ENCODE peak calls at places on chromosomes 4 and X, in four cellular contexts. A is HepG2, Q is nephron progenitor cell, L is lower leg skin. T is an unnamed sample.

GRCh38 chrX:54494970-54495813 is 842 bp downstream of the FGD1 start:
- DNase-seq in A (no peak), Q (peak), L (no peak), T (no peak)

GRCh38 chr4:30770049-30770549 is 49.9 kb downstream of the PCDH7 start:
- DNase-seq in A (no peak), Q (no peak), L (no peak), T (no peak)

GRCh38 chr4:10715696-10716095 is 31.1 kb upstream of the CLNK start:
- DNase-seq in A (no peak), Q (no peak), L (no peak), T (no peak)

GRCh38 chr4:76012388-76012801 is 5.1 kb upstream of the CXCL9 start:
- DNase-seq in A (no peak), Q (no peak), L (no peak), T (no peak)

GRCh38 chrX:57821703-57822375 is 88.4 kb downstream of the ZXDA start:
- DNase-seq in A (peak), Q (no peak), L (no peak), T (no peak)

GRCh38 chrX:57070185-57070984 is 51.0 kb downstream of the SPIN2B start:
- DNase-seq in A (no peak), Q (no peak), L (no peak), T (no peak)

GRCh38 chr4:156109943-156110925 is 156.6 kb upstream of the CTSO start:
- DNase-seq in A (no peak), Q (no peak), L (no peak), T (no peak)

GRCh38 chrX:133018229-133018628 is 59.8 kb upstream of the HS6ST2 start:
- DNase-seq in A (no peak), Q (no peak), L (no peak), T (no peak)

GRCh38 chrX:30620125-30620524 is 33.1 kb upstream of the GK start:
- DNase-seq in A (no peak), Q (no peak), L (no peak), T (no peak)

GRCh38 chr4:111404673-111405072 is 740.6 kb upstream of the FAM241A start:
- DNase-seq in A (no peak), Q (no peak), L (no peak), T (no peak)

GRCh38 chr4:70927502-70928139 is 25.5 kb downstream of the MOB1B start:
- DNase-seq in A (no peak), Q (no peak), L (no peak), T (no peak)

GRCh38 chr4:52246834-52247233 is 195.7 kb downstream of the SPATA18 start:
- DNase-seq in A (no peak), Q (no peak), L (no peak), T (no peak)

DNA sequence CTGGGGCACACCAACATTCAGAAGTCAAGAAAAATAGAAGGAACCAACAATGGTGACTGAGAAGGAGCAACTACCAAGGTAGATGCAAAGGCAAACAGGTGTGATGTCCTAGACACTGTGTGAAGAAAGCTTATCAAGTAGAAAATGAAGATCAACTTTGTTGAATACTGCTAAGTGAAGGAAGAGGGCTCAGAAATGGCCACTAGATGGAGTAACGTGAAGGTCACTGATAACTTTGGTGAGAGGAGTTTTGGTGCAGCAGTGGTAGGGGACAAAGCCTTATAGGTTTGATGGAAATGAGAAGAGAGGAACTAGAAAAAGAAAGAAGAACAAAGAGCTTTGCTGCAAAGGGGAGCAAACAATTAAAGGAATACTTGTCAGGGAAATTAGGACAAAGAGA is 23.5 kb downstream of the OTC start:
- DNase-seq in A (no peak), Q (no peak), L (no peak), T (no peak)
- TF ChIP-seq CTCF in A (peak), Q (peak), L (no peak), T (no peak)

GRCh38 chrX:17656556-17656955 is 80.7 kb upstream of the SCML1 start:
- DNase-seq in A (no peak), Q (peak), L (no peak), T (no peak)

GRCh38 chrX:17656035-17656418 is 81.3 kb upstream of the SCML1 start:
- DNase-seq in A (no peak), Q (peak), L (no peak), T (no peak)

GRCh38 chrX:17654116-17654515 is 83.2 kb upstream of the SCML1 start:
- DNase-seq in A (no peak), Q (peak), L (no peak), T (no peak)

DNA sequence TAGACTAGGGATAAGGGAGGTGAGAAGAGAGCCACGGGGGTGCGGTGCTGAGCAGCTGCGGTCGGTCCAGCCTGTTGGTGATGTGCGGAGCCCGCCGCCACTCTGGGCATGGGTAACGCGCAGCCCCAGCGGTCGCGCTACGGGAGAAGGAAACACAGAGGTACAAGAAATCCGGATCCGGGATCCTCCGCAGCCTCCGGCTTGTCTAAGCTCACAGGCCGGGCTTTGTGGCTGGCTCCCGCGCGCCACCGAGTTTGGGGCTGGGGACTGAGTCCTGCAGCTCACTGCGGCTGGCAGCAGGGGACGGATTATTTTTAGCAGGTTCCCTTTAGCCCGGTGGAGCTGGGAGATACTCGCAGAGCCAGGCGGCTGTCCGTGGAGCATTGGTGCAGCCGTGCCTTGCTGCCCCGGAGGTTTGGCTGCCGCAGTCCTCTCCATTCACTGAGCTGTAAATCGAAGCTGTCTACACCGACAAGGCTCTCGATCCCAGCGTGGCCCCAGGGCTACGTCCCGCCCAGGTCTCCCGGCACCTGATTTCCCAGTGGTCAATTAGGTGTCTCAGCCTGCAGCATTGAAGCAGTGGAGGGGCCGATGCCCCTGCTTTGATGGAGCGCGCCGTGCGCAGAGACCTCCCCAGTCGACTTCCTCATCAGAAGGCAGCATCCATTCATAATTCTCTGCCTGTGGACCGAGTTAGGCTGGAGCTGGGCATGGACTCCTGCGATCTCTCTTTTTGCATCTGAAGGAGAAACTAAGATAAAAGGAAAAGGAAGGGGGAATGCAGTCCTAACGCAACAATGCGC is 81.9 kb upstream of the SCML1 start:
- DNase-seq in A (no peak), Q (peak), L (no peak), T (no peak)
- TF ChIP-seq CTCF in A (no peak), Q (no peak), L (no peak), T (no peak)

GRCh38 chrX:75522565-75523411 is at the start of gene ZDHHC15:
- DNase-seq in A (no peak), Q (peak), L (peak), T (peak)
- TF ChIP-seq CTCF in A (no peak), Q (no peak), L (no peak), T (no peak)

DNA sequence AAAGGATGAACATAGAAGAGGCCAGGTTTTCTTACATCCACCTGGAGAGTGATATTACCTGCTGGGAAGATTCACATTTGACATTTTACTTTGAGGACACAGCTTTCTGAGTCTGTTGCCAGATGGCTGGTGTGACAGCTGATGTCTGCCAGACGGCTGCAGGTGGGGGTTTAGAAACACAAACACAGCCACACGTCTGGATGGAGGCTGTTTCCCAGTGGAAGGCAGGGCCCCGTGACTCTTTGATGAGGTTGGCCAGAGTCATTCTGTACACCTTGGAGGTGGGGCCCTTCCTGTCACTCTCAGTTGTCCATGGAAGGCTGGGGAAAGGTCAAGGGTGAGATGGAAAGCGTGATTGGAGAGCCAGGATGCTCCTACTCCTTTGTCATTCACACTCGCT is 114.3 kb downstream of the PSAPL1 start:
- DNase-seq in A (no peak), Q (no peak), L (no peak), T (no peak)
- TF ChIP-seq CTCF in A (no peak), Q (no peak), L (no peak), T (no peak)

DNA sequence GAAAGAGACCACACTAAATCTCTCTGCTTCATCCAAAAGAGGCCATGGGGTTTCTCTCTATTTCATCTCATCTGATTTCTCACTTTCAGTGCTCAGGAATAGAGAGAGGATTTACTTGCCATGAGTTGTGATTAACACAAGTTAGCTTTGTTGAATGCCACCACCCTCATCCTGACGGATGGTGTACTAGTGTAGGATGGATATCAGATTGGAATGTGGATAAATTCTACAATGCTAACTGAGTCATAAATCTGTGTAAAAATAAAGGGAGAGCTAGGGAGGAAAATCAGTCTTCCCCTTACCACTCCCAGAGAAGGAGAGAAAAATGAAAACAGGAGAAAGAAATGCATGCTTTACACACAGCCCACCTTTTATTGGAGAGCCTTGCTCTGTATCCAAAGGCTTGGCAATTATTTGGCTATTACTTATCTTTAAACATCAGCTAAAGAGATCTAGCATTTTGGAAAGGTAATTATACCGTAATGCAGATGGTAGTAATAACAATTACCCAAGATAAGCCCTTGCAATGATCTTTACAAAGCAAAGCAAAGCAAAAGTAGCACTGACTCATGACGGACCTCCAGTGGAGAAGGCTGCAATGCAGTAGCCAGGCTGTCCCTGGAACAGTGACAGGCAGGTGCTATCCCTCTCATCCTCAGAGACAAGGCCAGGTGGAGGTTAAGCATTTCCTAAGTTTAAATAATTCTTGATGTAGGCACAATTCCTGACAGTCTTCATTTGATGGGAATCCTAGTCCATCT is 306.3 kb upstream of the PPARGC1A start:
- DNase-seq in A (no peak), Q (no peak), L (no peak), T (no peak)
- TF ChIP-seq CTCF in A (peak), Q (no peak), L (no peak), T (no peak)

GRCh38 chrX:145190801-145191389 is 56.4 kb upstream of the SPANXN1 start:
- DNase-seq in A (peak), Q (no peak), L (no peak), T (no peak)
- TF ChIP-seq CTCF in A (no peak), Q (peak), L (no peak), T (peak)

DNA sequence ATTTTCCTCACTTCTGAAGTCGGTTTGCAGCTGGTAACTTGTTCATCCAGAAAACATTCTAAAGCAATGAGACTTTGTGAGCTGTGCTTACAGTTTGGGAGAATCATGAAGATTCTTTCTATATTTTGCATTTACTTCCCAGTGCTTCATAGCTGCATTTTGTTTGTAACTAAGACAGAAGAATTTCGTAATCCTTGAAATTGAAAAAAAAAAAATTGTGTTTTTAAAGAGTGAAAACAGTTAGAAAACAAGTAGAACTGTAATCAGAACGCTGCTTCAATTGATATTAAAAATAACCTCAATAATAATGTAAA is 392.4 kb downstream of the UNC5C start:
- DNase-seq in A (no peak), Q (no peak), L (no peak), T (no peak)
- TF ChIP-seq CTCF in A (no peak), Q (peak), L (no peak), T (no peak)

DNA sequence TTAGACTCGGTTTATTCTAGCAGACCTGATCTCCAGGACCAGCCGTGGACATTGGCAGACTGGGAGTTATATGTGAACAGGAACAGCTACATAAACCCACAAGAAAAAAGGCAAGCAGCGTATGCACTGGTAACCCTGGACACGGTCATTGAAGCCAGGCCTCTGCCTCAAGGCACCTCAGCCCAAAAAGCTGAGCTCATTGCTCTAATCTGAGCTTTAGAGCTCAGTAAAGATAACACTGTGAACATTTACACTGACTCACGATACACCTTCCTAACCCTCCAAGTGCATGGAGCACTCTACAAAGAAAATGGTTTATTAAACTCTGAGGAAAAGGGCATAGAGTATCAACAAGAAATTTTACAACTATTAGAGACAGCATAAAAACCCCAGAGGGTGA is 148.9 kb upstream of the FGF16 start:
- DNase-seq in A (no peak), Q (no peak), L (no peak), T (no peak)
- TF ChIP-seq CTCF in A (no peak), Q (no peak), L (no peak), T (no peak)

GRCh38 chrX:11382935-11383334 is 89.7 kb downstream of the AMELX start:
- DNase-seq in A (no peak), Q (no peak), L (no peak), T (no peak)
- TF ChIP-seq CTCF in A (no peak), Q (no peak), L (no peak), T (no peak)

GRCh38 chrX:32533848-32534247 is 677.5 kb downstream of the DMD start:
- DNase-seq in A (no peak), Q (no peak), L (no peak), T (no peak)

GRCh38 chrX:32525234-32525633 is 686.1 kb downstream of the DMD start:
- DNase-seq in A (no peak), Q (no peak), L (no peak), T (no peak)

GRCh38 chrX:32532282-32532681 is 679.1 kb downstream of the DMD start:
- DNase-seq in A (no peak), Q (no peak), L (no peak), T (no peak)

GRCh38 chrX:32530802-32531403 is 680.4 kb downstream of the DMD start:
- DNase-seq in A (peak), Q (peak), L (no peak), T (no peak)
- TF ChIP-seq CTCF in A (peak), Q (peak), L (no peak), T (peak)

T was measured in mesothelial cell of epicardium.